ENCODE peak calls at places on chromosomes 6 and 20, in five cellular contexts. C is cardiac muscle cell, L is mucosa of descending colon, F is Panc1, I is mesendoderm. V is an unnamed sample. For H3K4me1, the result is how much of the 10 kb centered on the place peaks cover.

GRCh38 chr6:24692415-24692814 is 25.5 kb downstream of the ACOT13 start:
- DNase-seq in C (no peak), L (no peak), F (no peak), I (no peak), V (no peak)

GRCh38 chr20:58700121-58700780 is 7.7 kb downstream of the NPEPL1 start:
- DNase-seq in C (peak), L (no peak), F (no peak), I (no peak), V (no peak)

GRCh38 chr6:10556496-10557391 is 35.6 kb downstream of the GCNT2 start:
- DNase-seq in C (no peak), L (no peak), F (no peak), I (no peak), V (no peak)

GRCh38 chr20:37899105-37900045 is 3.6 kb upstream of the VSTM2L start:
- DNase-seq in C (no peak), L (no peak), F (no peak), I (no peak), V (no peak)

GRCh38 chr6:150028799-150029198 is 3.5 kb upstream of the RAET1L start:
- DNase-seq in C (no peak), L (peak), F (no peak), I (no peak), V (no peak)

GRCh38 chr6:147712841-147713240 is 204.4 kb downstream of the SAMD5 start:
- DNase-seq in C (no peak), L (no peak), F (no peak), I (no peak), V (no peak)

GRCh38 chr6:72425003-72425681 is 196.7 kb upstream of the KCNQ5 start:
- DNase-seq in C (peak), L (no peak), F (no peak), I (no peak), V (no peak)

GRCh38 chr20:54502179-54502578 is 26.8 kb downstream of the DOK5 start:
- DNase-seq in C (no peak), L (no peak), F (no peak), I (no peak), V (no peak)

DNA sequence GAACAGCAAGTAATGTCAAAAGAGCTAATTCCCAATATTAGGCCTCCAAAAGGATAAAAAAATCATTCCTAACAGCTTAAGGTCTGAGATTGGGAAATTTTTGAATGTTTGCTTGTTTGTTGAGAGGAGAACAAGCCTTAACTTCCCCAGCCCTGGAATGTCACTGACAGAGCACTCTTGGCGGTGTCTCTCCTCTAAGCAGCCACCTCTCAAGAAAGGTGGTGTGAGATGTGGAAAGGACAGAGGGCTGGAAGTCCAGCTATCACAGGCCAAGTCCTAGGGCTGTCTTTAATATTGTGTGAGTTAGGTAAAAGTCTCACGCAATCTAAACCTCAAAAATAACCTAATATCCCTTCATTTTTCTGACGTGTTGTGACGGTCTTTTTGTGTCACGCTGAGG is 101.6 kb downstream of the MTFR2 start:
- DNase-seq in C (no peak), L (no peak), F (no peak), I (no peak), V (no peak)
- H3K4me1 ChIP-seq in C (under half), L (under half), F (under half), I (under half), V (under half)

GRCh38 chr6:26538936-26539615 is 910 bp downstream of the HMGN4 start:
- DNase-seq in C (no peak), L (no peak), F (no peak), I (no peak), V (no peak)

GRCh38 chr6:26537846-26538571 is at the start of gene HMGN4:
- DNase-seq in C (peak), L (peak), F (peak), I (peak), V (peak)

GRCh38 chr6:26536571-26537159 is 1.5 kb upstream of the HMGN4 start:
- DNase-seq in C (peak), L (peak), F (no peak), I (peak), V (no peak)

GRCh38 chr6:26537160-26537845 is 863 bp upstream of the HMGN4 start:
- DNase-seq in C (peak), L (peak), F (peak), I (peak), V (peak)

DNA sequence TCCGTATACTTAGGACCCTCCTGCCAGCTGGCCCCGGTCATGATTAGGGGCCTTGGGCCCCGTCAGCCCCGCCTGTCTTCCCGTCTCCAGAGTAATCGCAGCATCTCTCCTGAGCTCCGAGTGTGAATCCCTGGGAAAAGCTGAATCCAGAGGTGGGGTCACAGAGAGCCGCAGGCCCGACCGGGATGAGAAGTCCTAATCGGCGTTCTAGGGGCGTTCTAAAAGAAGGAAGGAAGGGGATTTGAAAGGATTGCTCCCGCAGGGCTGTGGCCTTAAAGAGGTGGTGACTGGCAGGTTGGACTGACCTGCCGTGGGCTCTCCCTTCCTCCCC is 371 bp downstream of the HMGN4 start:
- DNase-seq in C (no peak), L (no peak), F (no peak), I (peak), V (no peak)
- H3K4me1 ChIP-seq in C (under half), L (under half), F (under half), I (under half), V (under half)

GRCh38 chr20:50012282-50013263 is 29.8 kb downstream of the SNAI1 start:
- DNase-seq in C (no peak), L (no peak), F (no peak), I (peak), V (peak)
- H3K4me1 ChIP-seq in C (under half), L (under half), F (under half), I (under half), V (under half)

DNA sequence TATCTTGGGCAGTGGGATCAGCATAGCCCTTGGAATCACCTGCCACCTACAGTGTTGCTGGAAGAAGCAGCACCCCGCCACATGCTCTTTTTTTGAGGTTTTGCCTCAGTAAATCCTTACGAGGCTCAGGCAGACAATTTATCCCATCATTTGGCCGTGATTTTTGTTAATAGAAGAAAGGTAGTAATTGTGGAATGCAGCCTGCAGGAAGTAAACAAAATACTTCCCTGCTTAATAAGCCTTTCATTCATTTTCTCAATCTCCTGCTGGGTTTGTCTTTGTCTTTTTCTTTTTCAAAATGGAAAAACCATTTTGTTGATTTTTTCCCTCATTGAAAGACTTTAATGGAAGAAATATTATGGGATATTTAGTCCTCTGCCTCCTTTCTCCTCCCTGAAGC is 93.7 kb upstream of the CD83 start:
- DNase-seq in C (no peak), L (no peak), F (no peak), I (no peak), V (no peak)
- H3K4me1 ChIP-seq in C (under half), L (under half), F (under half), I (under half), V (under half)

DNA sequence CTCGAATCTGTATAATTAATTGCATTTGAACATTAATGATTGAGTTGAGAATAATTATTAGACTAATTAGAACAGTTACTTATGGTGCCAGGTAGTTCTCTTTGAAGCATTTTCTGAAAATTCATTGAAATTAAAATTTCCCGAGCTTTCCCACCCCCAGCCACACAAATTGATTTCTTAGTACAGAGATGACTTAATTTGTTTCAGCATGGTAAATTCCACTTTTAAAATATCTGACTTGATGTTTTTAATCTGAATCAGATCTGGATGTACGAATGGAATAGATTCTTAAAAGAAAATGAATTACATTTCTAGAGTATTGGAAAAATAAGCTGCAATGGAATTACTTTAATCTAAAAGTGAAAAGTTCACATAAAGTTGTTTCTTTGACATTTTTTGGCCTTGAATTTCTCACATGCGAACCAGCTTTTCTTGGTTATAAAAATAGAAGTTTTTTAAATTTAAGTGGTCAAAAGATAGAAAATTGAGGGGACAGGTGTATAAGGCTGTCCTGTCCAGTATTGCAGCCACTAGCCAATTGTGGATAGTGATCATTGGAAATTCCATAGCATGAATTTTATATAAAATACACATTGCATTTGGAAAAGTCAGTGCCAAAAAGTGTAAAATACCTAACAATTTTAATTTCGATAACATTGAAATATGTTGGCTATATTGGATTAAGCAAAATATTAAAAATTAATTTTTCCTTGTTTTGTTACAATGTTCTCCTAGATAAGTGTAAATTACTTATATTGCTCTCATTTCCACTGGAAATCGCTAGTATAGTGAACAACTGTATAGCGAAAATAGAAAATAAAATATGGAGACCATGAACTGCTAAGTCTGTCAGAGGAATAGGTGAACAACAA is 102.9 kb downstream of the OR2B2 start:
- DNase-seq in C (no peak), L (no peak), F (no peak), I (no peak), V (no peak)
- H3K4me1 ChIP-seq in C (under half), L (under half), F (under half), I (under half), V (under half)

DNA sequence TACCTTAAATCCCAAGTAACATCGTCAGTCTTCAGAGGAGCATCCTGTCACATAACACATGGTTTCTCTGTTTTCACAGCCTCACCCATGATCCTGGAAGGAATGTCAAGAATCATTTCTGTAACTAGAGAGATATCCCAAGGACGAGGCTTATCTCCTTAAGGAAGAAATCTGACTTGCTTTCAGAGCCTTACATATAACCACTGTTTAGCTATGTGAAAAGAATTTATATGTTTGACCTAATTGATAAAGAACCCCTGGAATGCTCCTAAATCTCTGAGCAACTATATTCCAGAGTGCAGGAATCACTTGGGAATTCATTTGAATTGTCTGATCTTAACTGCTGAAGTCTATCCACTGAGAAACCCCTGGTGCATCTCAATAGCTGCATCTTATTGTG is 243.1 kb downstream of the ALDH8A1 start:
- DNase-seq in C (peak), L (no peak), F (no peak), I (peak), V (no peak)
- H3K4me1 ChIP-seq in C (under half), L (under half), F (under half), I (under half), V (under half)

GRCh38 chr6:80331522-80331921 is 225.1 kb downstream of the BCKDHB start:
- DNase-seq in C (no peak), L (no peak), F (no peak), I (no peak), V (no peak)
- H3K4me1 ChIP-seq in C (under half), L (under half), F (under half), I (under half), V (under half)

GRCh38 chr20:43942213-43942590 is 27.6 kb downstream of the TOX2 start:
- DNase-seq in C (no peak), L (no peak), F (no peak), I (no peak), V (no peak)

GRCh38 chr20:43938932-43939761 is 24.5 kb downstream of the TOX2 start:
- DNase-seq in C (peak), L (peak), F (peak), I (no peak), V (peak)

GRCh38 chr20:43941476-43942212 is 27.0 kb downstream of the TOX2 start:
- DNase-seq in C (peak), L (peak), F (no peak), I (no peak), V (no peak)

GRCh38 chr20:43939762-43940121 is 25.1 kb downstream of the TOX2 start:
- DNase-seq in C (no peak), L (no peak), F (no peak), I (no peak), V (no peak)

GRCh38 chr20:43940518-43941225 is 26.0 kb downstream of the TOX2 start:
- DNase-seq in C (no peak), L (no peak), F (no peak), I (no peak), V (no peak)
- H3K4me1 ChIP-seq in C (under half), L (under half), F (half or more), I (under half), V (under half)